ENCODE peak calls at places on chromosome 11, in six cellular contexts. One of them, this sample, is unnamed.
A peak's percentile ranks its signal among the peaks of the same experiment; 100 is the strongest.

GRCh38 chr11:120904116-120904515 is 119.8 kb upstream of the TBCEL start:
- DNase-seq in MM.1S: no peak
- DNase-seq in HCT116: no peak
- DNase-seq in SK-N-SH: no peak
- DNase-seq in GM23248: no peak
- DNase-seq in PC-3: peak; percentile 68
- DNase-seq in this sample: peak; percentile 97

GRCh38 chr11:95704865-95705264 is 84.7 kb downstream of the FAM76B start:
- DNase-seq in SK-N-SH: no peak
- DNase-seq in GM23248: no peak
- DNase-seq in MM.1S: no peak
- DNase-seq in HCT116: no peak
- DNase-seq in PC-3: no peak
- DNase-seq in this sample: no peak

GRCh38 chr11:82183346-82183745 is 550.3 kb downstream of the FAM181B start:
- DNase-seq in GM23248: no peak
- DNase-seq in MM.1S: no peak
- DNase-seq in PC-3: no peak
- DNase-seq in SK-N-SH: peak; percentile 61
- DNase-seq in HCT116: no peak
- DNase-seq in this sample: no peak

GRCh38 chr11:3153291-3153861 is 11.7 kb downstream of the OSBPL5 start:
- DNase-seq in PC-3: no peak
- DNase-seq in GM23248: peak; percentile 91
- DNase-seq in MM.1S: no peak
- DNase-seq in HCT116: no peak
- DNase-seq in SK-N-SH: no peak
- DNase-seq in this sample: no peak

GRCh38 chr11:36312593-36312990 is 16.5 kb downstream of the PRR5L start:
- DNase-seq in GM23248: peak; percentile 43
- DNase-seq in MM.1S: no peak
- DNase-seq in PC-3: peak; percentile 90
- DNase-seq in SK-N-SH: no peak
- DNase-seq in HCT116: no peak
- DNase-seq in this sample: no peak

GRCh38 chr11:69227271-69227670 is 66.7 kb upstream of the MYEOV start:
- DNase-seq in PC-3: no peak
- DNase-seq in GM23248: no peak
- DNase-seq in HCT116: no peak
- DNase-seq in MM.1S: no peak
- DNase-seq in SK-N-SH: no peak
- DNase-seq in this sample: no peak

GRCh38 chr11:83063073-83063754 is 8.5 kb downstream of the RAB30 start:
- DNase-seq in SK-N-SH: no peak
- DNase-seq in PC-3: peak; percentile 36
- DNase-seq in HCT116: no peak
- DNase-seq in MM.1S: peak; percentile 78
- DNase-seq in GM23248: peak; percentile 68
- DNase-seq in this sample: peak; percentile 64

GRCh38 chr11:116933961-116934360 is 96.5 kb upstream of the APOA1 start:
- DNase-seq in PC-3: no peak
- DNase-seq in GM23248: no peak
- DNase-seq in SK-N-SH: no peak
- DNase-seq in MM.1S: no peak
- DNase-seq in HCT116: no peak
- DNase-seq in this sample: no peak

GRCh38 chr11:20388096-20389055 is 860 bp downstream of the PRMT3 start:
- DNase-seq in HCT116: no peak
- DNase-seq in GM23248: peak; percentile 45
- DNase-seq in MM.1S: peak; percentile 31
- DNase-seq in SK-N-SH: no peak
- DNase-seq in PC-3: peak; percentile 23
- DNase-seq in this sample: no peak

GRCh38 chr11:76226626-76227025 is 20.3 kb upstream of the WNT11 start:
- DNase-seq in GM23248: no peak
- DNase-seq in MM.1S: no peak
- DNase-seq in SK-N-SH: no peak
- DNase-seq in PC-3: no peak
- DNase-seq in HCT116: no peak
- DNase-seq in this sample: no peak

GRCh38 chr11:117607449-117607848 is 189.6 kb downstream of the DSCAML1 start:
- DNase-seq in PC-3: no peak
- DNase-seq in HCT116: no peak
- DNase-seq in GM23248: no peak
- DNase-seq in SK-N-SH: no peak
- DNase-seq in MM.1S: no peak
- DNase-seq in this sample: no peak

GRCh38 chr11:69327741-69328191 is 33.8 kb downstream of the MYEOV start:
- DNase-seq in HCT116: no peak
- DNase-seq in SK-N-SH: no peak
- DNase-seq in GM23248: no peak
- DNase-seq in MM.1S: no peak
- DNase-seq in PC-3: no peak
- DNase-seq in this sample: no peak

GRCh38 chr11:109033627-109034340 is 368.9 kb downstream of the DDX10 start:
- DNase-seq in SK-N-SH: no peak
- DNase-seq in MM.1S: no peak
- DNase-seq in PC-3: peak; percentile 57
- DNase-seq in HCT116: no peak
- DNase-seq in GM23248: peak; percentile 98
- DNase-seq in this sample: no peak

GRCh38 chr11:57430946-57431345 is 4.0 kb upstream of the SLC43A3 start:
- DNase-seq in GM23248: no peak
- DNase-seq in PC-3: no peak
- DNase-seq in MM.1S: no peak
- DNase-seq in HCT116: no peak
- DNase-seq in SK-N-SH: no peak
- DNase-seq in this sample: no peak

GRCh38 chr11:35009191-35009940 is 92.9 kb downstream of the PDHX start:
- DNase-seq in HCT116: peak; percentile 96
- DNase-seq in PC-3: peak; percentile 95
- DNase-seq in MM.1S: no peak
- DNase-seq in GM23248: peak; percentile 91
- DNase-seq in SK-N-SH: no peak
- DNase-seq in this sample: peak; percentile 100

GRCh38 chr11:13942908-13943505 is 19.5 kb upstream of the SPON1 start:
- DNase-seq in HCT116: peak; percentile 32
- DNase-seq in SK-N-SH: no peak
- DNase-seq in GM23248: peak; percentile 65
- DNase-seq in MM.1S: no peak
- DNase-seq in PC-3: peak; percentile 74
- DNase-seq in this sample: peak; percentile 42

GRCh38 chr11:70671083-70671482 is 272.8 kb downstream of the CTTN start:
- DNase-seq in MM.1S: no peak
- DNase-seq in HCT116: no peak
- DNase-seq in GM23248: no peak
- DNase-seq in PC-3: no peak
- DNase-seq in SK-N-SH: no peak
- DNase-seq in this sample: no peak

GRCh38 chr11:88100161-88100560 is 75.1 kb downstream of the RAB38 start:
- DNase-seq in MM.1S: no peak
- DNase-seq in PC-3: no peak
- DNase-seq in HCT116: no peak
- DNase-seq in GM23248: peak; percentile 12
- DNase-seq in SK-N-SH: no peak
- DNase-seq in this sample: no peak

GRCh38 chr11:105000167-105000566 is 22.8 kb downstream of the CASP5 start:
- DNase-seq in SK-N-SH: no peak
- DNase-seq in HCT116: peak; percentile 37
- DNase-seq in PC-3: peak; percentile 48
- DNase-seq in MM.1S: no peak
- DNase-seq in GM23248: peak; percentile 72
- DNase-seq in this sample: no peak

GRCh38 chr11:95577716-95578460 is 211.7 kb downstream of the FAM76B start:
- DNase-seq in PC-3: peak; percentile 27
- DNase-seq in SK-N-SH: no peak
- DNase-seq in HCT116: no peak
- DNase-seq in MM.1S: no peak
- DNase-seq in GM23248: peak; percentile 92
- DNase-seq in this sample: no peak

GRCh38 chr11:834371-835316 is 1.9 kb downstream of the CD151 start:
- DNase-seq in HCT116: peak; percentile 72
- DNase-seq in MM.1S: no peak
- DNase-seq in PC-3: peak; percentile 94
- DNase-seq in SK-N-SH: no peak
- DNase-seq in GM23248: peak; percentile 92
- DNase-seq in this sample: peak; percentile 83

GRCh38 chr11:57668467-57668890 is 565 bp downstream of the ZDHHC5 start:
- DNase-seq in PC-3: peak; percentile 26
- DNase-seq in HCT116: no peak
- DNase-seq in MM.1S: peak; percentile 45
- DNase-seq in GM23248: peak; percentile 60
- DNase-seq in SK-N-SH: no peak
- DNase-seq in this sample: no peak

GRCh38 chr11:132904091-132904490 is 628.2 kb downstream of the OPCML start:
- DNase-seq in GM23248: no peak
- DNase-seq in HCT116: no peak
- DNase-seq in SK-N-SH: no peak
- DNase-seq in PC-3: no peak
- DNase-seq in MM.1S: no peak
- DNase-seq in this sample: no peak

GRCh38 chr11:132901638-132902610 is 630.4 kb downstream of the OPCML start:
- DNase-seq in GM23248: peak; percentile 26
- DNase-seq in PC-3: no peak
- DNase-seq in MM.1S: no peak
- DNase-seq in SK-N-SH: no peak
- DNase-seq in HCT116: no peak
- DNase-seq in this sample: no peak

GRCh38 chr11:132895340-132895739 is 637.0 kb downstream of the OPCML start:
- DNase-seq in SK-N-SH: no peak
- DNase-seq in GM23248: peak; percentile 18
- DNase-seq in PC-3: no peak
- DNase-seq in HCT116: no peak
- DNase-seq in MM.1S: no peak
- DNase-seq in this sample: no peak

GRCh38 chr11:132894598-132894997 is 637.7 kb downstream of the OPCML start:
- DNase-seq in HCT116: no peak
- DNase-seq in GM23248: no peak
- DNase-seq in MM.1S: no peak
- DNase-seq in SK-N-SH: no peak
- DNase-seq in PC-3: no peak
- DNase-seq in this sample: no peak

DNA sequence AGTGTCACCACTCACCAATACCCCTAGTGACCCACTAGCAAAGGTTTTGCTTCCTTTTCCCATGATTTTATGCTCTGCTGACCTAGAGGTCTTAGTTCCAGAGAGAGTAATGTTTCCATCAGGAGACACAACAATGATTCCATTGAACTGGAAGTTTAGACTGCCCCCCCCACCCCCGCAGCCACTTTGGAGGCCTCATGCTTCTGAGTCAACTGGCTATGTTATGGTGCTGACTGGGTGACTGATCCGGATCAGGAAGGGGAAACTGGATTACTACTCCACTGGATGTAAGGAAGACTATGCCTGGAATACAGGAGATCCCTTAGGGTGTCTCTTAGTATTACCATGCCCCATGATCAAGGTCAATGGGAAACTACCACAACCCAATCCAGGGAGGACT is 633.6 kb downstream of the OPCML start:
- DNase-seq in GM23248: no peak
- DNase-seq in PC-3: no peak
- DNase-seq in MM.1S: no peak
- DNase-seq in HCT116: no peak
- DNase-seq in SK-N-SH: no peak
- DNase-seq in this sample: no peak
- H3K9me2 ChIP-seq in GM23248: no peaks in the 10 kb centered on the region
- H3K9me2 ChIP-seq in PC-3: no peaks in the 10 kb centered on the region
- H3K9me2 ChIP-seq in MM.1S: no peaks in the 10 kb centered on the region
- H3K9me2 ChIP-seq in HCT116: no peaks in the 10 kb centered on the region
- H3K9me2 ChIP-seq in SK-N-SH: no peaks in the 10 kb centered on the region
- H3K9me2 ChIP-seq in this sample: no peaks in the 10 kb centered on the region

DNA sequence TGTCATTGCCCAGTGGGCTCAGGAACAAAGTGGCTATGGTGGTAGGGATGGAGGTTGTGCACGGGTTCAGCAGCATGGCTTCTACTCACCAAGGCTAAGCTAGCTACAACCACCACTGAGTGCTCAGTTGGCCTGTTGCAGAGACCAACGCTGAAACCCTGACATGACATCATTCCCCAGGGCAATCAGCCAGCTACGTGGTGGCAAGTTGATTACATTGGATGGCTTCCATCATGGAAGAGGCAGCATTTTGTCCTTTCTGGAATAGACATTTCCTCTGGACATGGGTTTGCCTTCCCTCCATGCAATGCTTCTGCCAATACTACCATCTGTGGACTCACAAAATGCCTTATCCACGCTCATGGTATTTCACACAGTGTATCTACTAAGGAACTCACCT is 634.3 kb downstream of the OPCML start:
- DNase-seq in HCT116: no peak
- DNase-seq in MM.1S: no peak
- DNase-seq in GM23248: no peak
- DNase-seq in SK-N-SH: no peak
- DNase-seq in PC-3: no peak
- DNase-seq in this sample: no peak
- H3K9me2 ChIP-seq in HCT116: no peaks in the 10 kb centered on the region
- H3K9me2 ChIP-seq in MM.1S: no peaks in the 10 kb centered on the region
- H3K9me2 ChIP-seq in GM23248: no peaks in the 10 kb centered on the region
- H3K9me2 ChIP-seq in SK-N-SH: no peaks in the 10 kb centered on the region
- H3K9me2 ChIP-seq in PC-3: no peaks in the 10 kb centered on the region
- H3K9me2 ChIP-seq in this sample: no peaks in the 10 kb centered on the region

DNA sequence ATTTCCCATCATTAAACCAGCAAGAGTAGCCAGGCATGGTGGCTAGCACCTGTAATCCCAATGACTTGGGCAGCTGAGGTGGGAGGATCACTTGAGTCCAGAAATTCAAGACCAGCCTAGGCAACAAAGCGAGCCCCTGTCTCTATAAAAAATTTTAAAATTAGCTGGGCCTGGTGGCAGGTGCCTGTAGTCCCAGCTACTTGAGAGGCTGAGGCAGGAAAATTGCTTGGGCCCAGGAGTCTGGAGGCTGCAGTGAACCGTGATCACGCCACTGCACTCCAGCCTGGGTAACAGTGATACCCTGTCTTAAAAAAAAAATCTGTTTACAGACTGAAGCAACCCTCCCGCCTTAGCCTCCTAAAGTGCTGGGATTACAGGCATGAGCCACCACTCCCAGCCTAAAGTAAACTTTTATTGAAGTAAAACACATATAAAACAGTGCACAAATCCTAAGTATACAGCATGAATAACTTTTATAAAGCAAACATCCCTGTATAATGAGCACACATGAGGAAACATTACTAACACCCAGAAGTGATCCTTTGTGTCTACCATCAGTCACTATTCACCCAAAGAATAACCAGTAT is 12.6 kb downstream of the UCP3 start:
- DNase-seq in HCT116: no peak
- DNase-seq in PC-3: peak; percentile 62
- DNase-seq in MM.1S: no peak
- DNase-seq in GM23248: no peak
- DNase-seq in SK-N-SH: no peak
- DNase-seq in this sample: no peak
- H3K9me2 ChIP-seq in HCT116: no peaks in the 10 kb centered on the region
- H3K9me2 ChIP-seq in PC-3: no peaks in the 10 kb centered on the region
- H3K9me2 ChIP-seq in MM.1S: no peaks in the 10 kb centered on the region
- H3K9me2 ChIP-seq in GM23248: no peaks in the 10 kb centered on the region
- H3K9me2 ChIP-seq in SK-N-SH: no peaks in the 10 kb centered on the region
- H3K9me2 ChIP-seq in this sample: no peaks in the 10 kb centered on the region

DNA sequence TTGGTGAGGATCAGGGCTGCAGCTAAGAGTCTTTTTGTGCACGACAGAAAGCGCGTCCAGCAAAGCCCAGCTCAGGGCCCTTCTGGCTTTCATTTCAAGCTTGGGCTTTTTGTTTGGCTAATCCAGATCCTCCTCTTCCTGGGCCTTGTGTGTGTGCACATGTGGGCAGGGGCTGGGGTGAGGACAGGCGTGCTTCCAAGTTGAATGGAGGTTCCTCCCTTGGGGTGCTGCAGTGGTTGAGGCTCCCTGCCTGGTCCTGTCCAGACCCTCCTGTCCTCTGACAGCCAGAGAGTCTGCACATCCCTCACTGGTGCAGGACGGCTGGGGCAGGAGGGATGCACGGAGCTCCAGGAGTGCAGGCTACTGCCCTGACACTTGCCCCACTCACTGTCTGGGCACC is 62.0 kb upstream of the NECTIN1 start:
- DNase-seq in HCT116: no peak
- DNase-seq in GM23248: no peak
- DNase-seq in MM.1S: no peak
- DNase-seq in PC-3: no peak
- DNase-seq in SK-N-SH: no peak
- DNase-seq in this sample: no peak
- H3K9me2 ChIP-seq in HCT116: no peaks in the 10 kb centered on the region
- H3K9me2 ChIP-seq in GM23248: no peaks in the 10 kb centered on the region
- H3K9me2 ChIP-seq in MM.1S: no peaks in the 10 kb centered on the region
- H3K9me2 ChIP-seq in PC-3: no peaks in the 10 kb centered on the region
- H3K9me2 ChIP-seq in SK-N-SH: no peaks in the 10 kb centered on the region
- H3K9me2 ChIP-seq in this sample: no peaks in the 10 kb centered on the region

This sample was measured in PC-9.